ENCODE peak calls at places on chromosomes 7 and 10, in nine cellular contexts. G is fibroblast of lung, M is trophoblast cell, Z is ovary, B is colonic mucosa, J is OCI-LY7, S is MM.1S, E is astrocyte of the spinal cord, A is kidney. W is an unnamed sample.
A peak's percentile ranks its signal among the peaks of the same experiment; 100 is the strongest.

GRCh38 chr7:1289681-1290261 is 57.1 kb downstream of the UNCX start:
- DNase-seq in G (no peak), M (no peak), Z (no peak), B (no peak), J (no peak), S (no peak), E (no peak), A (peak; percentile 68), W (no peak)

GRCh38 chr7:69609901-69610674 is 11.8 kb downstream of the AUTS2 start:
- DNase-seq in G (peak; percentile 72), M (no peak), Z (no peak), B (no peak), J (no peak), S (no peak), E (no peak), A (no peak), W (no peak)

GRCh38 chr10:88926484-88927249 is 25.9 kb downstream of the ACTA2 start:
- DNase-seq in G (peak; percentile 87), M (peak; percentile 91), Z (no peak), B (no peak), J (no peak), S (no peak), E (peak; percentile 88), A (no peak), W (no peak)

GRCh38 chr10:34474060-34474376 is 341.1 kb downstream of the PARD3 start:
- DNase-seq in G (peak; percentile 21), M (peak; percentile 96), Z (no peak), B (no peak), J (no peak), S (no peak), E (peak; percentile 17), A (no peak), W (no peak)

GRCh38 chr10:118264838-118265470 is 77.2 kb downstream of the FAM204A start:
- DNase-seq in G (no peak), M (no peak), Z (no peak), B (no peak), J (no peak), S (no peak), E (no peak), A (no peak), W (no peak)

GRCh38 chr10:26555719-26556368 is 117.7 kb downstream of the APBB1IP start:
- DNase-seq in G (peak; percentile 68), M (peak; percentile 74), Z (no peak), B (peak; percentile 40), J (no peak), S (no peak), E (peak; percentile 29), A (no peak), W (no peak)

GRCh38 chr7:12212051-12212485 is 974 bp downstream of the TMEM106B start:
- DNase-seq in G (peak; percentile 10), M (no peak), Z (no peak), B (peak; percentile 21), J (no peak), S (no peak), E (peak; percentile 12), A (no peak), W (no peak)

GRCh38 chr7:4037308-4037707 is 644.8 kb upstream of the FOXK1 start:
- DNase-seq in G (no peak), M (no peak), Z (no peak), B (no peak), J (no peak), S (no peak), E (no peak), A (no peak), W (no peak)

GRCh38 chr7:140242057-140243031 is 65.6 kb upstream of the KDM7A start:
- DNase-seq in G (no peak), M (no peak), Z (no peak), B (peak; percentile 68), J (no peak), S (peak; percentile 58), E (no peak), A (no peak), W (no peak)

GRCh38 chr10:2280713-2281112 is 543.4 kb upstream of the ADARB2 start:
- DNase-seq in G (no peak), M (no peak), Z (no peak), B (no peak), J (no peak), S (no peak), E (no peak), A (no peak), W (no peak)

GRCh38 chr10:112952282-112952991 is 2.4 kb downstream of the TCF7L2 start:
- DNase-seq in G (peak; percentile 51), M (peak; percentile 71), Z (peak; percentile 54), B (no peak), J (no peak), S (no peak), E (peak; percentile 23), A (peak; percentile 78), W (no peak)
- H3K4me3 ChIP-seq in G (peak overlapping the region; percentile 91), M (peak overlapping the region; percentile 72), Z (peak overlapping the region; percentile 58), B (peak overlapping the region; percentile 59), J (peak overlapping the region; percentile 75), S (peak overlapping the region; percentile 75), E (peak overlapping the region; percentile 87), A (peak overlapping the region; percentile 92), W (peak overlapping the region; percentile 66)

GRCh38 chr10:124699471-124700292 is 44.5 kb downstream of the FAM53B start:
- DNase-seq in G (no peak), M (no peak), Z (no peak), B (no peak), J (no peak), S (no peak), E (no peak), A (peak; percentile 66), W (no peak)

GRCh38 chr10:124701881-124702656 is 42.1 kb downstream of the FAM53B start:
- DNase-seq in G (peak; percentile 56), M (peak; percentile 77), Z (peak; percentile 87), B (no peak), J (no peak), S (peak; percentile 61), E (peak; percentile 50), A (peak; percentile 77), W (no peak)

GRCh38 chr10:124700293-124701037 is 43.7 kb downstream of the FAM53B start:
- DNase-seq in G (no peak), M (no peak), Z (no peak), B (no peak), J (no peak), S (no peak), E (no peak), A (peak; percentile 63), W (no peak)

GRCh38 chr10:124701038-124701365 is 43.2 kb downstream of the FAM53B start:
- DNase-seq in G (no peak), M (no peak), Z (no peak), B (no peak), J (no peak), S (no peak), E (no peak), A (no peak), W (no peak)

GRCh38 chr10:124701435-124701834 is 42.7 kb downstream of the FAM53B start:
- DNase-seq in G (peak; percentile 73), M (no peak), Z (peak; percentile 98), B (peak; percentile 71), J (no peak), S (no peak), E (peak; percentile 74), A (peak; percentile 97), W (no peak)
- H3K4me3 ChIP-seq in G (no peak overlapping the region), M (no peak overlapping the region), Z (no peak overlapping the region), B (no peak overlapping the region), J (no peak overlapping the region), S (no peak overlapping the region), E (no peak overlapping the region), A (no peak overlapping the region), W (no peak overlapping the region)

GRCh38 chr7:33873981-33874750 is 31.2 kb upstream of the BMPER start:
- DNase-seq in G (peak; percentile 86), M (peak; percentile 85), Z (no peak), B (no peak), J (no peak), S (no peak), E (peak; percentile 64), A (no peak), W (no peak)
- H3K4me3 ChIP-seq in G (no peak overlapping the region), M (no peak overlapping the region), Z (no peak overlapping the region), B (no peak overlapping the region), J (no peak overlapping the region), S (no peak overlapping the region), E (no peak overlapping the region), A (no peak overlapping the region), W (no peak overlapping the region)

DNA sequence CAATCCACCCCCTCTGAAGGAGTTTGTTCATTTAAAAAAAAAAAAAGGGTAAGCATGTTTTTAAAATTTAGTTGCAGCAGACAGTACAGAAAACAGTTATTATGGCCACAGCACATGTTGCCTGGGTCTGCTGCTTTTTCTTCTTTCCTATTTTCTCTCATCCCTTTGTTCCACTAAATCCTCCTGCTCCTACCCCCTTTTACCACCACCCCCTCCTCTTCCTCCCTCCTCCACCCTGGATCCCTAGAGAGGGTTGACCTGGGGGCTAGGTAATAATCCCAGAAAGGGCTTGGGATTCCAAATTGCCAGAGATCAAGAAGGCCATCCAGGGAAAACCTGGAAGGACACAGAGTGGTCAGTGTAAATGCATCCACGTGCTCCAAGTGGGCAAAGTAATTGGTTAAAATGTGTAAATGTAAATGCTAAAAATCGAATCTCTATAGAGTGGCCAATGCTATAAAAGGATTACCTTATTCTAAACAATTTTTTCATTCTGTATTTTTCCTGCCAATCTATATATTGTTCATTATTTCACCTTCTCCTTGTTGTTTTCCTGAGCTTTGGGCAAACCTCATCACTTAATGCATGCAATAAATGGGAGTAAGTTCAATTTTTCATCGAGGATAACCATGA is 89.0 kb upstream of the PIK3CG start:
- DNase-seq in G (no peak), M (no peak), Z (no peak), B (no peak), J (no peak), S (no peak), E (no peak), A (no peak), W (no peak)
- H3K4me3 ChIP-seq in G (no peak overlapping the region), M (no peak overlapping the region), Z (no peak overlapping the region), B (no peak overlapping the region), J (no peak overlapping the region), S (no peak overlapping the region), E (no peak overlapping the region), A (no peak overlapping the region), W (no peak overlapping the region)

GRCh38 chr10:74436523-74437170 is 285.6 kb downstream of the ADK start:
- DNase-seq in G (no peak), M (no peak), Z (no peak), B (no peak), J (no peak), S (no peak), E (no peak), A (no peak), W (no peak)
- H3K4me3 ChIP-seq in G (no peak overlapping the region), M (no peak overlapping the region), Z (no peak overlapping the region), B (no peak overlapping the region), J (no peak overlapping the region), S (no peak overlapping the region), E (no peak overlapping the region), A (no peak overlapping the region), W (no peak overlapping the region)

GRCh38 chr7:76201732-76202665 is at the start of gene SRRM3:
- DNase-seq in G (peak; percentile 73), M (peak; percentile 90), Z (peak; percentile 80), B (peak; percentile 74), J (peak; percentile 75), S (peak; percentile 81), E (peak; percentile 70), A (peak; percentile 91), W (peak; percentile 59)
- H3K4me3 ChIP-seq in G (no peak within 1 kb of the TSS), M (peak within 1 kb of the TSS; percentile 7), Z (no peak within 1 kb of the TSS), B (no peak within 1 kb of the TSS), J (no peak within 1 kb of the TSS), S (no peak within 1 kb of the TSS), E (no peak within 1 kb of the TSS), A (no peak within 1 kb of the TSS), W (no peak within 1 kb of the TSS)